ENCODE peak calls at places on chromosomes 16 and 17, in seven cellular contexts. B, S, X, W, I, E and L are unnamed samples.

GRCh38 chr17:49361129-49361901 is 735 bp downstream of the ZNF652 start:
- DNase-seq in B (peak; percentile 65), S (peak; percentile 38), X (peak; percentile 34), W (peak; percentile 59), I (peak; percentile 61), E (peak; percentile 44), L (peak; percentile 53)

GRCh38 chr16:88681709-88682451 is 4.4 kb downstream of the SNAI3 start:
- DNase-seq in B (no peak), S (no peak), X (no peak), W (no peak), I (no peak), E (no peak), L (no peak)

GRCh38 chr16:54062361-54063346 is 223.9 kb downstream of the IRX3 start:
- DNase-seq in B (no peak), S (no peak), X (no peak), W (peak; percentile 83), I (no peak), E (no peak), L (peak; percentile 93)

GRCh38 chr17:37836593-37836992 is 87.6 kb upstream of the TBC1D3K start:
- DNase-seq in B (no peak), S (no peak), X (no peak), W (no peak), I (no peak), E (no peak), L (no peak)

GRCh38 chr16:65825191-65825856 is 541.2 kb upstream of the CDH5 start:
- DNase-seq in B (no peak), S (no peak), X (no peak), W (no peak), I (no peak), E (no peak), L (no peak)

GRCh38 chr17:1746975-1747543 is 4.4 kb downstream of the SERPINF2 start:
- DNase-seq in B (no peak), S (no peak), X (no peak), W (no peak), I (no peak), E (no peak), L (peak; percentile 55)

GRCh38 chr16:58733248-58733670 is 857 bp downstream of the GOT2 start:
- DNase-seq in B (peak; percentile 18), S (no peak), X (no peak), W (no peak), I (no peak), E (no peak), L (no peak)

GRCh38 chr16:24583494-24583893 is 44.1 kb downstream of the RBBP6 start:
- DNase-seq in B (no peak), S (no peak), X (no peak), W (no peak), I (no peak), E (no peak), L (no peak)

GRCh38 chr17:46733837-46734516 is 84.5 kb downstream of the WNT3 start:
- DNase-seq in B (peak; percentile 75), S (peak; percentile 46), X (peak; percentile 72), W (no peak), I (no peak), E (no peak), L (no peak)

GRCh38 chr17:33990943-33991706 is 264.0 kb upstream of the CCL2 start:
- DNase-seq in B (peak; percentile 33), S (no peak), X (peak; percentile 88), W (no peak), I (no peak), E (peak; percentile 74), L (no peak)

GRCh38 chr17:80855968-80856862 is 135.4 kb upstream of the CHMP6 start:
- DNase-seq in B (peak; percentile 98), S (peak; percentile 96), X (peak; percentile 97), W (no peak), I (peak; percentile 73), E (peak; percentile 99), L (no peak)

GRCh38 chr17:81563861-81564586 is 11.9 kb upstream of the FAAP100 start:
- DNase-seq in B (no peak), S (no peak), X (no peak), W (no peak), I (no peak), E (no peak), L (no peak)

GRCh38 chr17:12859520-12859919 is 70.2 kb downstream of the ARHGAP44 start:
- DNase-seq in B (peak; percentile 64), S (no peak), X (no peak), W (no peak), I (no peak), E (peak; percentile 82), L (no peak)

GRCh38 chr16:78252757-78253156 is 153.3 kb downstream of the WWOX start:
- DNase-seq in B (no peak), S (no peak), X (no peak), W (peak; percentile 24), I (no peak), E (no peak), L (no peak)

GRCh38 chr17:40938981-40939380 is 1.5 kb upstream of the KRT23 start:
- DNase-seq in B (no peak), S (no peak), X (no peak), W (no peak), I (no peak), E (no peak), L (no peak)